ENCODE peak calls at places on chromosomes 3 and 15, in eight cellular contexts. A is GM12878, G is A549, L is GM23338, M is K562, F is HepG2, K is HCT116, N is SK-N-SH. S is an unnamed sample.

GRCh38 chr3:43481325-43481860 is 140.4 kb downstream of the ANO10 start:
- DNase-seq in A (no peak), G (no peak), L (peak; percentile 87), M (no peak), F (no peak), K (no peak), N (no peak), S (no peak)

GRCh38 chr3:58633157-58633865 is 33.3 kb downstream of the FAM3D start:
- DNase-seq in A (no peak), G (no peak), L (no peak), M (no peak), F (no peak), K (no peak), N (peak; percentile 30), S (no peak)

GRCh38 chr3:87236093-87236492 is 9.0 kb downstream of the CHMP2B start:
- DNase-seq in A (no peak), G (no peak), L (peak; percentile 23), M (no peak), F (no peak), K (no peak), N (no peak), S (no peak)

GRCh38 chr3:98705694-98706093 is 57.4 kb upstream of the ST3GAL6 start:
- DNase-seq in A (no peak), G (no peak), L (no peak), M (no peak), F (no peak), K (no peak), N (no peak), S (no peak)

GRCh38 chr3:4761759-4762158 is 217.5 kb upstream of the BHLHE40 start:
- DNase-seq in A (no peak), G (no peak), L (no peak), M (no peak), F (no peak), K (no peak), N (no peak), S (no peak)

GRCh38 chr15:67504061-67504460 is 16.9 kb upstream of the C15orf61 start:
- DNase-seq in A (no peak), G (no peak), L (no peak), M (no peak), F (no peak), K (no peak), N (no peak), S (no peak)

GRCh38 chr3:133886031-133886722 is 9.5 kb downstream of the RAB6B start:
- DNase-seq in A (no peak), G (no peak), L (no peak), M (no peak), F (no peak), K (no peak), N (no peak), S (no peak)

GRCh38 chr3:101042996-101043686 is 49.9 kb upstream of the ABI3BP start:
- DNase-seq in A (no peak), G (no peak), L (no peak), M (no peak), F (no peak), K (no peak), N (no peak), S (no peak)

GRCh38 chr3:147400999-147401398 is 5.3 kb downstream of the ZIC4 start:
- DNase-seq in A (no peak), G (no peak), L (no peak), M (no peak), F (no peak), K (no peak), N (no peak), S (no peak)

GRCh38 chr3:111582114-111582461 is 13.1 kb downstream of the ZBED2 start:
- DNase-seq in A (no peak), G (peak; percentile 84), L (no peak), M (no peak), F (peak; percentile 8), K (peak; percentile 63), N (no peak), S (no peak)

GRCh38 chr3:195892355-195893120 is 15.8 kb downstream of the TNK2 start:
- DNase-seq in A (no peak), G (no peak), L (no peak), M (no peak), F (peak; percentile 45), K (no peak), N (peak; percentile 87), S (no peak)

GRCh38 chr3:162147996-162148395 is 651.4 kb downstream of the OTOL1 start:
- DNase-seq in A (no peak), G (no peak), L (no peak), M (no peak), F (no peak), K (no peak), N (no peak), S (no peak)

GRCh38 chr3:156307704-156308103 is 187.3 kb downstream of the KCNAB1 start:
- DNase-seq in A (no peak), G (no peak), L (no peak), M (no peak), F (no peak), K (no peak), N (no peak), S (no peak)

GRCh38 chr15:63156708-63157065 is 590 bp downstream of the RPS27L start:
- DNase-seq in A (no peak), G (no peak), L (peak; percentile 39), M (peak; percentile 27), F (peak; percentile 25), K (no peak), N (peak; percentile 31), S (no peak)

GRCh38 chr15:78103406-78104118 is 11.2 kb downstream of the SH2D7 start:
- DNase-seq in A (peak; percentile 67), G (no peak), L (no peak), M (no peak), F (no peak), K (no peak), N (no peak), S (no peak)

GRCh38 chr15:35616436-35617271 is 70.7 kb upstream of the DPH6 start:
- DNase-seq in A (no peak), G (no peak), L (no peak), M (no peak), F (no peak), K (no peak), N (no peak), S (no peak)

GRCh38 chr15:69313437-69314000 is 14.8 kb downstream of the PAQR5 start:
- DNase-seq in A (no peak), G (no peak), L (no peak), M (no peak), F (no peak), K (no peak), N (no peak), S (no peak)

DNA sequence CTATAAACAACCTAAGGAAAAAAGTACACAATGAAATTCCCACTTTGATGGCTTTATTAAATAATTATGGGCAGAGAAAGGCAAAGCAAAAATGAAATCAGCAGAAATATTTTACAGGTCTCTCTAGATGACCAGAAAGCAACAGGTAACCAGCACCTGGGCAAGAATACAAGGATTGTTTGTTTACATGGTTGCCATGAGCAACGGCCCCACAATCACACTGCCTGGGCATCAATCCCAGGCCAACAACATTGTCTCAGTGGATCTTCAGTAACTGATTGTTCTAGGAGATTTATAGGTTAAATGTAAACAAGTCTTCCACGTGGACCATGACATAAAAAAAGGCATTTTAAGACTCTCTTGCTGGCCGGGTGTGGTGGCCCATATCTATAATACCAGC is 82.6 kb downstream of the PDZRN3 start:
- DNase-seq in A (no peak), G (no peak), L (no peak), M (no peak), F (no peak), K (no peak), N (no peak), S (no peak)
- TF ChIP-seq REST in A (no peak), G (no peak), L (no peak), M (no peak), F (no peak), K (no peak), N (no peak), S (no peak)

GRCh38 chr3:48023377-48023776 is 7.2 kb upstream of the MAP4 start:
- DNase-seq in A (no peak), G (no peak), L (no peak), M (no peak), F (peak; percentile 67), K (no peak), N (no peak), S (no peak)

GRCh38 chr3:48026951-48027908 is 11.0 kb upstream of the MAP4 start:
- DNase-seq in A (no peak), G (no peak), L (no peak), M (no peak), F (peak; percentile 44), K (no peak), N (no peak), S (no peak)

GRCh38 chr3:48026098-48026497 is 9.9 kb upstream of the MAP4 start:
- DNase-seq in A (no peak), G (no peak), L (no peak), M (no peak), F (no peak), K (no peak), N (no peak), S (no peak)

GRCh38 chr3:48022178-48022577 is 6.0 kb upstream of the MAP4 start:
- DNase-seq in A (no peak), G (no peak), L (no peak), M (no peak), F (no peak), K (no peak), N (no peak), S (no peak)

DNA sequence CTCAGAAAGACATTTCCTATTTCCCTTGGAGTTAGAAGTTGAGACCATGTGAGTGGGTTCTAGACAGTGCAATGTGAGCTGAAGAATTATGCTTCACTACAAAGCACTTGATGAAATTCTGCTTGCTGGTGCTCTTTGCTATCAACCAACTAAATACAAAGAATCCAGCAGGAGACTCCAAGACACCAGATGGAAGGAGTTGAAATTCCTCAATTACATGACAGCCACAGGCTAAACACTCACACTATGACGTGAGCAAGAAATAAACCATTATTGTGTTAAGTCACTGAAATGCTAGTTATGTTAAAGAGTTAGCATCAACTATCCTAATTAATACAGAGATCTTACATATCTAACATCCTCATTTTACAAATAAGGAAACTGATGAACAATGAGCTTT is 8.2 kb upstream of the MAP4 start:
- DNase-seq in A (no peak), G (no peak), L (no peak), M (no peak), F (no peak), K (no peak), N (no peak), S (no peak)
- H3K4me1 ChIP-seq in A (peaks cover 6% of the 10 kb centered on the region), G (peaks cover 25% of the 10 kb centered on the region), L (no peaks in the 10 kb centered on the region), M (no peaks in the 10 kb centered on the region), F (peaks cover 65% of the 10 kb centered on the region), K (peaks cover 10% of the 10 kb centered on the region), N (no peaks in the 10 kb centered on the region), S (no peaks in the 10 kb centered on the region)

DNA sequence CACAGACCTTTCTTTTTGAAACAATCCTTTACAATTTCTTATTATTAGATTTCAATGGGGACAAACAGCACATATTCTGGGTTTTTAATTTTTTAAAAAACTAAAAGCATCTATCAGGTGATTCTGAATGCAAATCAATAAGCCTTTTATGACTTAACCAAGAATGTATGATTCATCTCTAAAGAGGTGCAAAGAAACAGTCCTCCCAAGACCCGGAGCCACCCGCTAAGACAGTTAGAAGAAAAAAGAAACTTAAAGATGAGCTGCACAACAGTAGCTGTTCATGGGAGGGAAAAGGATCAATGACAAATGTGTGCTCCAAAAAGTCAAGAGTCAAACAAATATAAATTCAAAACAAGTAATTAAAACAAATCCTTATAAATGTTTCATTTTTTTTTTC is 319.5 kb downstream of the THSD4 start:
- DNase-seq in A (no peak), G (no peak), L (no peak), M (no peak), F (no peak), K (no peak), N (no peak), S (no peak)
- TF ChIP-seq REST in A (no peak), G (no peak), L (no peak), M (no peak), F (no peak), K (no peak), N (no peak), S (no peak)

GRCh38 chr15:96331141-96331941 is 841 bp downstream of the NR2F2 start:
- DNase-seq in A (no peak), G (no peak), L (no peak), M (peak; percentile 52), F (no peak), K (no peak), N (peak; percentile 76), S (no peak)
- H3K4me1 ChIP-seq in A (peaks cover 6% of the 10 kb centered on the region), G (peaks cover 45% of the 10 kb centered on the region), L (peaks cover 78% of the 10 kb centered on the region), M (peaks cover 37% of the 10 kb centered on the region), F (peaks cover 35% of the 10 kb centered on the region), K (peaks cover 57% of the 10 kb centered on the region), N (peaks cover 3% of the 10 kb centered on the region), S (peaks cover 38% of the 10 kb centered on the region)

S was measured in Panc1.